ENCODE peak calls at places on chromosomes 3 and 15, in ten cellular contexts. A is PC-3; N is sigmoid colon; H is heart right ventricle; O is OCI-LY7; Z is CD8-positive, alpha-beta memory T cell; I is RWPE2; C is CD4-positive, alpha-beta memory T cell; J is ascending aorta; E is gastrocnemius medialis. Y is an unnamed sample.

GRCh38 chr15:48522911-48523310 is 122.6 kb downstream of the FBN1 start:
- DNase-seq in A (no peak), N (no peak), H (no peak), O (no peak), Z (no peak), I (no peak), C (no peak), J (no peak), E (no peak), Y (no peak)

GRCh38 chr3:13172644-13173013 is 99.4 kb upstream of the IQSEC1 start:
- DNase-seq in A (no peak), N (peak; percentile 46), H (no peak), O (no peak), Z (no peak), I (no peak), C (no peak), J (no peak), E (no peak), Y (no peak)

GRCh38 chr3:44915702-44916438 is 41.5 kb downstream of the TGM4 start:
- DNase-seq in A (no peak), N (no peak), H (no peak), O (no peak), Z (no peak), I (no peak), C (no peak), J (no peak), E (no peak), Y (no peak)

GRCh38 chr3:58116161-58116955 is 94.4 kb downstream of the DNASE1L3 start:
- DNase-seq in A (no peak), N (no peak), H (no peak), O (peak; percentile 15), Z (peak; percentile 84), I (no peak), C (peak; percentile 80), J (no peak), E (no peak), Y (peak; percentile 94)

GRCh38 chr15:60994842-60995495 is 234.1 kb downstream of the RORA start:
- DNase-seq in A (no peak), N (no peak), H (peak; percentile 12), O (no peak), Z (no peak), I (no peak), C (no peak), J (no peak), E (no peak), Y (no peak)

GRCh38 chr3:197466586-197467399 is 89.0 kb downstream of the BDH1 start:
- DNase-seq in A (peak; percentile 55), N (no peak), H (no peak), O (no peak), Z (no peak), I (no peak), C (no peak), J (no peak), E (no peak), Y (no peak)

GRCh38 chr3:33537135-33537534 is 96.9 kb upstream of the UBP1 start:
- DNase-seq in A (no peak), N (no peak), H (no peak), O (no peak), Z (no peak), I (no peak), C (no peak), J (no peak), E (no peak), Y (no peak)

GRCh38 chr3:72481542-72481941 is 366.7 kb downstream of the SHQ1 start:
- DNase-seq in A (no peak), N (no peak), H (no peak), O (no peak), Z (no peak), I (no peak), C (no peak), J (no peak), E (no peak), Y (no peak)

GRCh38 chr3:45644467-45645201 is 44.6 kb upstream of the SACM1L start:
- DNase-seq in A (peak; percentile 91), N (no peak), H (no peak), O (no peak), Z (no peak), I (no peak), C (no peak), J (no peak), E (no peak), Y (no peak)

GRCh38 chr15:99509686-99510461 is 55.9 kb upstream of the MEF2A start:
- DNase-seq in A (no peak), N (no peak), H (no peak), O (peak; percentile 42), Z (no peak), I (no peak), C (no peak), J (no peak), E (peak; percentile 53), Y (no peak)

GRCh38 chr3:115232167-115232566 is 85.1 kb upstream of the ZBTB20 start:
- DNase-seq in A (peak; percentile 61), N (no peak), H (no peak), O (no peak), Z (no peak), I (no peak), C (no peak), J (no peak), E (no peak), Y (no peak)

DNA sequence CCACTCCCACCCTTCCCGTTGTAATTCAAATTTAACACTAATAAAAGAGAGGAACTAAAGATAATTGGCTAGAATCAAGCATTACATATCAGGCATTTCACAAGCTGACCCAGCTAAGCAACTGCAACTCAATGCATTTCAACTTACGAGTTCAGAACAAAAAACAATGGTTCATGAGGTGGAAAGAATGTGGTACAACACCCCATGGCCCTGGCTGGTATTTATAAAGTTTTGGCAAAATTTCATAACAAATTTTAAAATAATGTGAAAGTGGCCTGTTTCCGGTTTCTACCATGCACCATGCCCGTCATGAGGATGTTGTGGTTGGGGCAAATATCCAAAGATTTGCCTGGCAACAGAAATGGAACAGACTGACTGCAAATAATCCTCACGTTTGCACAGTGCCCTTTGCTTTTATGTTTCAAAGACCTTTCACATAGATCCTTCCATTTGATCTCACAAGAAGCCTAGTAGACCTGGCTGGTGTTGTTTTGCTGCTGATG is 455.3 kb upstream of the NR2F2 start:
- DNase-seq in A (peak; percentile 84), N (no peak), H (no peak), O (no peak), Z (peak; percentile 42), I (no peak), C (peak; percentile 35), J (peak; percentile 89), E (peak; percentile 14), Y (peak; percentile 43)
- H3K4me1 ChIP-seq in A (peaks cover 30% of the 10 kb centered on the region), N (no peaks in the 10 kb centered on the region), H (no peaks in the 10 kb centered on the region), O (no peaks in the 10 kb centered on the region), Z (peaks cover 18% of the 10 kb centered on the region), I (peaks cover 24% of the 10 kb centered on the region), C (peaks cover 18% of the 10 kb centered on the region), J (peaks cover 4% of the 10 kb centered on the region), E (no peaks in the 10 kb centered on the region), Y (peaks cover 48% of the 10 kb centered on the region)

DNA sequence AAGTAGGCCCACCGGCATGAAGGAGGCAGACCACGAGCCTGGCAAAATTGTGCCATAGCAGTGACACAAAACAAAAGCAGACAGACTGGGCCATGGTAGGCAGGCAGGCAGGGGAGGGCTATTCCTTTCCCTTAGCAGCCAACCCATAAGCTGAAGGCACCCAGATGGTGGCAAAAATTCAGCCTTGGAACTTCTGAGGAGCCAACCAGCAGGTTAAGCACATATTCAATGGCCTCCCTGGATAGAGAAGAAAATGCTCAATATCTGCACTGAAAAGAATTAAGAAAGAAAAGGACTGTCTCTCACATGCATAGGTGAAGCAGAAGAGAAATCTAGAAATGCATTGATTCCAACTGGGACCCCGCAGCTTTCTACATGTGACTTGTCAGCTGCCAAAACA is 2.8 kb downstream of the PRICKLE2 start:
- DNase-seq in A (no peak), N (no peak), H (no peak), O (no peak), Z (no peak), I (no peak), C (no peak), J (no peak), E (no peak), Y (no peak)
- H3K4me1 ChIP-seq in A (no peaks in the 10 kb centered on the region), N (peaks cover 96% of the 10 kb centered on the region), H (peaks cover 11% of the 10 kb centered on the region), O (peaks cover 34% of the 10 kb centered on the region), Z (no peaks in the 10 kb centered on the region), I (peaks cover 10% of the 10 kb centered on the region), C (no peaks in the 10 kb centered on the region), J (peaks cover 56% of the 10 kb centered on the region), E (peaks cover 28% of the 10 kb centered on the region), Y (peaks cover 25% of the 10 kb centered on the region)

GRCh38 chr15:68598171-68599152 is 19.7 kb downstream of the CORO2B start:
- DNase-seq in A (no peak), N (no peak), H (no peak), O (no peak), Z (no peak), I (peak; percentile 58), C (no peak), J (no peak), E (no peak), Y (no peak)

GRCh38 chr15:68597581-68597980 is 18.8 kb downstream of the CORO2B start:
- DNase-seq in A (no peak), N (no peak), H (no peak), O (no peak), Z (no peak), I (peak; percentile 47), C (no peak), J (no peak), E (no peak), Y (no peak)

GRCh38 chr15:68601206-68602197 is 22.7 kb downstream of the CORO2B start:
- DNase-seq in A (no peak), N (no peak), H (no peak), O (no peak), Z (no peak), I (peak; percentile 55), C (no peak), J (no peak), E (no peak), Y (no peak)

GRCh38 chr15:68599153-68599545 is 20.4 kb downstream of the CORO2B start:
- DNase-seq in A (no peak), N (no peak), H (no peak), O (no peak), Z (no peak), I (peak; percentile 28), C (no peak), J (no peak), E (no peak), Y (no peak)

DNA sequence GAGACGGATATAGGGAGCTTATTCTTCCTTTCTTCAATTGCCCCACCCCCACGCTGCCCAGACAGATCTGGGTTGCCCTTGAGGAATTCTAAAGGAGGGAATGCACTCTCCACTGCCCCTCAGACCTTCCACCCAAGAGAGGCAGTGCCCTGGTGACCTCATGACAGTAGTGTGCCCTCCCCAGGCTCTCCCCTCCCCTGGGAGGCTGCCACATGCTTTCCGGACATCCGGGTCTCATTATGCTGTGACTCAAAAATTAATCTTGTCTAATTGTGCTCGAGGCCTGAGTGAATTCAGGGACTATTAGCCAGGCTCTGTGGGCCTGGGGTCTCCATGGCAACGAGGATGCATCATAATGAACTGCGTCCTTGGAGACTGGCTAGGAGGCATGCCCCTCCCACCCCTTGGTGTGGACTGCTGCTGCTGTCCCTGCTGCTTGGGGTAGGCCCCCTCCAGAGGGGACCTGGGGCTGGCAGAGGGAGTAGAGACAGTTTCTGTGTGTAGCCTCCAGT is 20.8 kb downstream of the CORO2B start:
- DNase-seq in A (no peak), N (no peak), H (no peak), O (peak; percentile 55), Z (no peak), I (peak; percentile 55), C (no peak), J (no peak), E (no peak), Y (no peak)
- H3K4me1 ChIP-seq in A (no peaks in the 10 kb centered on the region), N (peaks cover 13% of the 10 kb centered on the region), H (peaks cover 12% of the 10 kb centered on the region), O (peaks cover 35% of the 10 kb centered on the region), Z (no peaks in the 10 kb centered on the region), I (no peaks in the 10 kb centered on the region), C (no peaks in the 10 kb centered on the region), J (peaks cover 11% of the 10 kb centered on the region), E (no peaks in the 10 kb centered on the region), Y (no peaks in the 10 kb centered on the region)

GRCh38 chr3:61666615-61667320 is 105.4 kb downstream of the PTPRG start:
- DNase-seq in A (no peak), N (no peak), H (no peak), O (no peak), Z (no peak), I (no peak), C (no peak), J (no peak), E (no peak), Y (no peak)
- H3K4me1 ChIP-seq in A (no peaks in the 10 kb centered on the region), N (peaks cover 44% of the 10 kb centered on the region), H (peaks cover 5% of the 10 kb centered on the region), O (peaks cover 9% of the 10 kb centered on the region), Z (no peaks in the 10 kb centered on the region), I (peaks cover 15% of the 10 kb centered on the region), C (no peaks in the 10 kb centered on the region), J (peaks cover 20% of the 10 kb centered on the region), E (peaks cover 33% of the 10 kb centered on the region), Y (peaks cover 28% of the 10 kb centered on the region)

Y was measured in MM.1S.